ENCODE peak calls at places on chromosomes 6 and 20, in six cellular contexts. K is keratinocyte, D is testis, P is left ventricle myocardium inferior, J is ascending aorta, Y is heart right ventricle. L is an unnamed sample.
A peak's percentile ranks its signal among the peaks of the same experiment; 100 is the strongest.

GRCh38 chr20:49230021-49230420 is 10.8 kb downstream of the DDX27 start:
- DNase-seq in Y (no peak), K (no peak), D (no peak), J (no peak), P (no peak), L (no peak)

GRCh38 chr20:43994486-43995100 is 79.9 kb downstream of the TOX2 start:
- DNase-seq in J (no peak), Y (peak; percentile 29), D (peak; percentile 25), P (no peak), K (no peak), L (no peak)

GRCh38 chr6:107488875-107489635 is 862 bp upstream of the SOBP start:
- DNase-seq in D (peak; percentile 65), Y (peak; percentile 59), P (peak; percentile 43), K (no peak), J (no peak), L (no peak)

GRCh38 chr6:150528648-150529285 is 70.9 kb upstream of the PLEKHG1 start:
- DNase-seq in P (peak; percentile 53), K (no peak), J (no peak), Y (peak; percentile 46), D (peak; percentile 75), L (no peak)

GRCh38 chr6:37048851-37049734 is 43.6 kb downstream of the FGD2 start:
- DNase-seq in Y (peak; percentile 39), D (peak; percentile 61), P (peak; percentile 45), K (no peak), J (peak; percentile 30), L (peak; percentile 68)

GRCh38 chr20:20022498-20022897 is 5.3 kb downstream of the NAA20 start:
- DNase-seq in K (no peak), J (no peak), P (no peak), Y (no peak), D (no peak), L (no peak)

GRCh38 chr20:43916073-43916874 is 1.6 kb downstream of the TOX2 start:
- DNase-seq in K (no peak), D (peak; percentile 59), P (no peak), J (no peak), Y (no peak), L (no peak)

GRCh38 chr6:106746660-106747059 is 117.3 kb downstream of the QRSL1 start:
- DNase-seq in J (no peak), D (no peak), K (peak; percentile 95), P (no peak), Y (no peak), L (peak; percentile 1)

GRCh38 chr20:6838181-6838826 is 70.8 kb downstream of the BMP2 start:
- DNase-seq in P (no peak), D (no peak), J (no peak), K (no peak), Y (no peak), L (no peak)

GRCh38 chr20:59289994-59290393 is 10.4 kb upstream of the EDN3 start:
- DNase-seq in K (no peak), P (no peak), D (no peak), J (no peak), Y (no peak), L (no peak)

GRCh38 chr6:43616728-43617472 is 12.2 kb downstream of the GTPBP2 start:
- DNase-seq in D (no peak), J (no peak), P (no peak), K (no peak), Y (no peak), L (no peak)

GRCh38 chr6:152552616-152553209 is 84.4 kb downstream of the SYNE1 start:
- DNase-seq in D (peak; percentile 81), P (peak; percentile 57), J (no peak), Y (peak; percentile 63), K (peak; percentile 2), L (no peak)

GRCh38 chr20:10883166-10883565 is 209.4 kb upstream of the JAG1 start:
- DNase-seq in P (no peak), K (no peak), D (no peak), Y (no peak), J (no peak), L (no peak)

GRCh38 chr20:58717278-58718091 is 24.9 kb downstream of the NPEPL1 start:
- DNase-seq in K (no peak), J (no peak), P (peak; percentile 10), Y (no peak), D (no peak), L (no peak)

GRCh38 chr20:13549451-13549850 is 89.3 kb downstream of the TASP1 start:
- DNase-seq in J (no peak), P (no peak), K (no peak), D (no peak), Y (no peak), L (no peak)

GRCh38 chr20:18380908-18381529 is 85.8 kb downstream of the DZANK1 start:
- DNase-seq in Y (no peak), J (no peak), K (no peak), D (no peak), P (no peak), L (no peak)

GRCh38 chr20:6038256-6038655 is 15.6 kb downstream of the LRRN4 start:
- DNase-seq in K (no peak), Y (peak; percentile 34), P (peak; percentile 40), J (no peak), D (no peak), L (no peak)

GRCh38 chr6:16973545-16974386 is 128.1 kb upstream of the STMND1 start:
- DNase-seq in D (no peak), P (no peak), Y (no peak), K (no peak), J (no peak), L (no peak)

GRCh38 chr6:107488174-107488874 is 1.6 kb upstream of the SOBP start:
- DNase-seq in D (no peak), K (no peak), P (no peak), Y (no peak), J (no peak), L (no peak)

GRCh38 chr6:158852312-158853071 is 33.3 kb upstream of the EZR start:
- DNase-seq in J (no peak), Y (no peak), P (no peak), D (no peak), K (peak; percentile 83), L (no peak)

GRCh38 chr6:132362318-132363185 is 38.7 kb downstream of the MOXD1 start:
- DNase-seq in Y (no peak), J (no peak), D (no peak), P (no peak), K (no peak), L (no peak)

GRCh38 chr20:42846784-42847490 is 342.8 kb downstream of the PTPRT start:
- DNase-seq in P (no peak), J (no peak), D (no peak), K (no peak), Y (no peak), L (no peak)

GRCh38 chr20:14313621-14314020 is 23.8 kb downstream of the FLRT3 start:
- DNase-seq in Y (no peak), P (no peak), D (no peak), K (no peak), J (no peak), L (no peak)

DNA sequence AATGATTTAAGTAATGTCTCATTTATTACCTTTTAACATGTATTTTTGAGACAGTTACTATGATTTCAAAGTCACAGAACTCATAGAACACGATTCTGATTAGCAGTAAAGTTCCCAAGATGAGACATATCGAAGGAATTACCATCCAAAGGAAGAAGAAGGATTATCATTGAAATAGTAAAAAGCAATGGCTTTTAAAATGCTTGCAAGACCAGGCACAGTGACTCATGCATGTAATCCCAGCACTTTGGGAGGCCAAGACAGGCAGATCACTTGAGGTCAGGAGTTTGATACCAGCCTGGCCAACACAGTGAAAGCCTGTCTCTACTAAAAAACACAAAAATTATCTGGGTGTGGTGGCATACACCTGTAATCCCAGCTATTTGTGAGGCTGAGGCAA is 219.1 kb downstream of the KHDC1L start:
- DNase-seq in K (no peak), D (no peak), J (no peak), P (no peak), Y (no peak), L (no peak)
- H3K27me3 ChIP-seq in K (no peaks in the 10 kb centered on the region), D (no peaks in the 10 kb centered on the region), J (no peaks in the 10 kb centered on the region), P (no peaks in the 10 kb centered on the region), Y (no peaks in the 10 kb centered on the region), L (no peaks in the 10 kb centered on the region)

GRCh38 chr6:138278326-138278725 is 60.0 kb upstream of the PBOV1 start:
- DNase-seq in K (peak; percentile 21), J (no peak), Y (no peak), D (no peak), P (no peak), L (no peak)
- TF ChIP-seq CTCF in K (peak; percentile 86), J (no peak), Y (peak; percentile 31), D (no peak), P (peak; percentile 62), L (peak; percentile 42)

GRCh38 chr6:165805067-165805525 is 142.1 kb upstream of the PDE10A start:
- DNase-seq in Y (no peak), K (no peak), D (no peak), J (no peak), P (no peak), L (no peak)
- H3K27me3 ChIP-seq in Y (no peaks in the 10 kb centered on the region), K (no peaks in the 10 kb centered on the region), D (no peaks in the 10 kb centered on the region), J (no peaks in the 10 kb centered on the region), P (peaks cover 17% of the 10 kb centered on the region), L (no peaks in the 10 kb centered on the region)

DNA sequence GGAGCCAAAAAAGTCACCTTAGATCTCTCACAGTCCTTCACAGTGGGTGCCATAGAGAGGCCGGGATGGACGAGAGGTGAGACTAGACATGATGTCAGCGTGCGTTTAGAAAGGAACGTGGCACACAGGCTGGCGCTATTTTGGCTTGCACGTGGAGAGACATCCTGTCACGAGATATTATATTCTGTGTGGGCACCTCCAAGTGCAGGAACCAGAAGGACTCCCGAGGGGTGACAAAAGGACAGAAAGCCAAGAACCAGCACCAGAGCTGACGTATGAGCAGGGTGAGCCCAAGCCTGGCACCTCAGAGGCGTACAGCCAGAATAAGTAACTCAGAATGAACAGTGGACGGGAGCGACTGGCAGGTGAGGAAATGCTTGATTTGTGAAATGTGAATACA is 49.9 kb upstream of the QKI start:
- DNase-seq in Y (no peak), K (no peak), J (no peak), D (no peak), P (no peak), L (no peak)
- TF ChIP-seq CTCF in Y (no peak), K (no peak), J (no peak), D (no peak), P (no peak), L (no peak)

DNA sequence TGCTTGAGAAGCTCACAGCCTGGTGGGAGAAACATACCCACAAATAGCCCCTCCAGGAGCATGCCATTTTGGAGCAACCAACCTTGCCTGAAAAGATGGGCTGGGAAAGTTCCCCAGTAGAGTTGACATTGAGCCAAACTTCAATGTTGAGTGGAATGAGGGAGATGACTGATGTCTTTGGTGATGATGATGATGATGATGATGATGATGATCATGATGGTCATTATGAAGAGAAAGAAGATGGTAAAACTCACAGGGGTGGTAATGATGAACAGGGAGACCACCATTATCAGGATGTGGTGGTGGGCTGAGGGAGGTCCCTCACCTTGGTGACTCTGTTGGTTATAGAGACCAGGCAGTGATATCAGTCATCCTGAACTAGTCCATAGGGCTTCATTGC is 283.9 kb upstream of the RNF24 start:
- DNase-seq in D (no peak), P (no peak), K (no peak), Y (no peak), J (no peak), L (no peak)
- H3K27me3 ChIP-seq in D (no peaks in the 10 kb centered on the region), P (peaks cover 29% of the 10 kb centered on the region), K (peaks cover 37% of the 10 kb centered on the region), Y (peaks cover 5% of the 10 kb centered on the region), J (no peaks in the 10 kb centered on the region), L (no peaks in the 10 kb centered on the region)